ENCODE peak calls at places on chromosome 7, in ten cellular contexts. O is OCI-LY7, T is NCI-H1048, V is GM23248, M is T-cell, Q is body of pancreas, L is HFFc6, U is cardiac muscle cell, F is small intestine, E is germinal center. J is an unnamed sample.

GRCh38 chr7:26292768-26293560 is 1.3 kb downstream of the SNX10 start:
- DNase-seq in U (no peak), E (no peak), M (no peak), O (peak), L (no peak), Q (peak), F (no peak), T (no peak), V (no peak), J (no peak)

GRCh38 chr7:157564518-157565177 is 227.8 kb downstream of the DNAJB6 start:
- DNase-seq in V (no peak), F (no peak), L (no peak), U (peak), Q (no peak), T (no peak), E (no peak), M (no peak), O (no peak), J (no peak)

GRCh38 chr7:112505495-112505894 is 24.7 kb downstream of the LSMEM1 start:
- DNase-seq in U (no peak), V (no peak), T (no peak), F (no peak), Q (no peak), E (no peak), O (no peak), L (no peak), M (no peak), J (no peak)

GRCh38 chr7:55245271-55245723 is 119.8 kb upstream of the LANCL2 start:
- DNase-seq in O (no peak), L (peak), U (peak), E (no peak), M (no peak), V (peak), T (no peak), Q (no peak), F (peak), J (peak)

GRCh38 chr7:24200407-24200806 is 83.6 kb upstream of the NPY start:
- DNase-seq in L (no peak), F (no peak), O (no peak), T (no peak), V (no peak), E (no peak), U (no peak), M (no peak), Q (no peak), J (peak)

GRCh38 chr7:43669286-43670081 is 59.8 kb downstream of the COA1 start:
- DNase-seq in L (no peak), T (no peak), E (no peak), Q (no peak), F (peak), V (peak), U (no peak), M (peak), O (no peak), J (no peak)

GRCh38 chr7:112307506-112307905 is 101.0 kb downstream of the ZNF277 start:
- DNase-seq in T (no peak), M (no peak), V (no peak), E (no peak), Q (no peak), F (no peak), O (no peak), L (no peak), U (no peak), J (no peak)

GRCh38 chr7:24898691-24899090 is 81.3 kb downstream of the OSBPL3 start:
- DNase-seq in F (no peak), U (no peak), Q (no peak), E (no peak), O (peak), L (peak), T (no peak), V (peak), M (no peak), J (no peak)

GRCh38 chr7:95952851-95953250 is 180.5 kb downstream of the DYNC1I1 start:
- DNase-seq in Q (no peak), T (no peak), O (no peak), L (no peak), M (no peak), V (no peak), F (peak), E (no peak), U (no peak), J (no peak)

GRCh38 chr7:73908123-73908611 is 47.2 kb downstream of the TMEM270 start:
- DNase-seq in M (no peak), Q (no peak), O (no peak), V (no peak), F (no peak), L (no peak), E (no peak), T (no peak), U (no peak), J (no peak)

J was measured in esophagus muscularis mucosa.